ENCODE peak calls at places on chromosomes 12 and 14, in ten cellular contexts. E is suprapubic skin, J is breast epithelium, U is prostate gland, N is stomach, W is body of pancreas, L is thyroid gland, Z is IMR-90, T is heart left ventricle, F is A549. V is an unnamed sample.

GRCh38 chr14:100770046-100770445 is 43.4 kb downstream of the DLK1 start:
- DNase-seq in E (no peak), J (no peak), U (no peak), N (no peak), W (no peak), L (no peak), Z (no peak), T (no peak), F (no peak), V (no peak)

GRCh38 chr12:57621497-57622292 is 10.5 kb downstream of the ARHGEF25 start:
- DNase-seq in E (no peak), J (no peak), U (peak; percentile 41), N (peak; percentile 62), W (peak; percentile 67), L (peak; percentile 59), Z (peak; percentile 11), T (no peak), F (peak; percentile 88), V (peak; percentile 61)

GRCh38 chr12:68611094-68611818 is 557 bp downstream of the RAP1B start:
- DNase-seq in E (peak; percentile 88), J (no peak), U (peak; percentile 58), N (peak; percentile 68), W (peak; percentile 61), L (peak; percentile 67), Z (peak; percentile 60), T (peak; percentile 78), F (peak; percentile 18), V (peak; percentile 65)

GRCh38 chr14:60643443-60644402 is 5.6 kb downstream of the SIX1 start:
- DNase-seq in E (no peak), J (no peak), U (peak; percentile 29), N (no peak), W (no peak), L (no peak), Z (peak; percentile 24), T (no peak), F (no peak), V (no peak)

GRCh38 chr12:81627336-81628189 is 131.6 kb downstream of the PPFIA2 start:
- DNase-seq in E (no peak), J (no peak), U (peak; percentile 11), N (no peak), W (no peak), L (no peak), Z (peak; percentile 36), T (no peak), F (peak; percentile 13), V (no peak)

GRCh38 chr12:126033746-126034145 is 968.5 kb downstream of the AACS start:
- DNase-seq in E (no peak), J (no peak), U (no peak), N (no peak), W (no peak), L (no peak), Z (no peak), T (no peak), F (no peak), V (no peak)

GRCh38 chr12:53495903-53496751 is 3.1 kb downstream of the MAP3K12 start:
- DNase-seq in E (peak; percentile 88), J (no peak), U (no peak), N (no peak), W (peak; percentile 43), L (peak; percentile 69), Z (peak; percentile 85), T (peak; percentile 58), F (peak; percentile 36), V (peak; percentile 75)

GRCh38 chr14:105440992-105441391 is 21.4 kb downstream of the MTA1 start:
- DNase-seq in E (no peak), J (no peak), U (no peak), N (no peak), W (no peak), L (no peak), Z (no peak), T (no peak), F (no peak), V (no peak)

GRCh38 chr12:105335856-105336255 is 5.4 kb downstream of the C12orf75 start:
- DNase-seq in E (no peak), J (no peak), U (no peak), N (no peak), W (no peak), L (no peak), Z (no peak), T (no peak), F (no peak), V (no peak)

GRCh38 chr12:105332925-105333324 is 2.4 kb downstream of the C12orf75 start:
- DNase-seq in E (no peak), J (no peak), U (no peak), N (no peak), W (no peak), L (no peak), Z (no peak), T (no peak), F (no peak), V (no peak)

GRCh38 chr12:105334001-105334400 is 3.5 kb downstream of the C12orf75 start:
- DNase-seq in E (no peak), J (no peak), U (no peak), N (no peak), W (no peak), L (no peak), Z (peak; percentile 88), T (no peak), F (no peak), V (no peak)

GRCh38 chr12:105336411-105336810 is 5.9 kb downstream of the C12orf75 start:
- DNase-seq in E (no peak), J (no peak), U (no peak), N (no peak), W (no peak), L (no peak), Z (peak; percentile 26), T (no peak), F (no peak), V (no peak)

DNA sequence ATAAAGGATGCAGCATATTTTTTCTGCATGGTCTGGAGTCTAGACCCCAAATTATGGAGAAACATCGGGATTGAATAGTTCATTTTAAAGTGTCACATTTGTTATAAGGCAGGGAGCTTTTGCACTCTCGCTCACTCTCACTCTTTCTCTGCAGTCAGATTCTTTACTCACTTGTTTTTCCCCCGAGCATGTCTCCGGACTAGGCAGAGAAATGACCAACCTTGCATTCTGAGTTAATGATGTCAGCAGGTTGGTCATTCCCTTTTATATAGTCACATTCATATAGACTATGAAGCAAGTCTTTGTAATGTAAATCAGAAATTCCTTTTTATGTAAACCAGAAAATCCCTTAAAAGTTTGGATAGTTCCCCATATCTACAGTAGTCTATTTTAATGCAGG is 4.1 kb downstream of the C12orf75 start:
- DNase-seq in E (no peak), J (no peak), U (no peak), N (no peak), W (no peak), L (no peak), Z (peak; percentile 92), T (no peak), F (no peak), V (no peak)
- H3K4me1 ChIP-seq in E (peaks cover 26% of the 10 kb centered on the region), J (no peaks in the 10 kb centered on the region), U (no peaks in the 10 kb centered on the region), N (peaks cover 39% of the 10 kb centered on the region), W (peaks cover 21% of the 10 kb centered on the region), L (peaks cover 4% of the 10 kb centered on the region), Z (peaks cover 28% of the 10 kb centered on the region), T (no peaks in the 10 kb centered on the region), F (peaks cover 54% of the 10 kb centered on the region), V (no peaks in the 10 kb centered on the region)

GRCh38 chr12:49131973-49132461 is 822 bp upstream of the TUBA1B start:
- DNase-seq in E (no peak), J (no peak), U (peak; percentile 14), N (no peak), W (no peak), L (no peak), Z (peak; percentile 50), T (no peak), F (peak; percentile 41), V (no peak)

GRCh38 chr12:49133014-49133413 is 1.8 kb upstream of the TUBA1B start:
- DNase-seq in E (no peak), J (no peak), U (no peak), N (no peak), W (no peak), L (no peak), Z (no peak), T (no peak), F (no peak), V (no peak)

GRCh38 chr12:49131051-49131972 is at the start of gene TUBA1B:
- DNase-seq in E (peak; percentile 94), J (peak; percentile 91), U (peak; percentile 90), N (peak; percentile 93), W (peak; percentile 92), L (peak; percentile 89), Z (peak; percentile 82), T (peak; percentile 93), F (peak; percentile 76), V (peak; percentile 91)

GRCh38 chr12:49129332-49130150 is 1.7 kb downstream of the TUBA1B start:
- DNase-seq in E (no peak), J (no peak), U (no peak), N (no peak), W (peak; percentile 17), L (no peak), Z (no peak), T (no peak), F (no peak), V (no peak)

GRCh38 chr12:49130151-49131050 is 794 bp downstream of the TUBA1B start:
- DNase-seq in E (peak; percentile 94), J (peak; percentile 89), U (peak; percentile 92), N (peak; percentile 95), W (peak; percentile 95), L (peak; percentile 95), Z (peak; percentile 93), T (peak; percentile 94), F (peak; percentile 84), V (peak; percentile 94)
- TF ChIP-seq POLR2A in E (no peak), J (no peak), U (peak; percentile 66), N (no peak), W (no peak), L (no peak), Z (peak; percentile 81), T (no peak), F (peak; percentile 44), V (peak; percentile 79)

GRCh38 chr12:64688715-64689114 is 70.5 kb downstream of the GNS start:
- DNase-seq in E (no peak), J (no peak), U (no peak), N (no peak), W (no peak), L (no peak), Z (no peak), T (no peak), F (no peak), V (no peak)

GRCh38 chr12:64694130-64695078 is 64.8 kb downstream of the GNS start:
- DNase-seq in E (no peak), J (no peak), U (no peak), N (no peak), W (no peak), L (no peak), Z (no peak), T (no peak), F (no peak), V (no peak)

GRCh38 chr12:64695550-64695949 is 63.7 kb downstream of the GNS start:
- DNase-seq in E (no peak), J (no peak), U (no peak), N (no peak), W (no peak), L (no peak), Z (no peak), T (no peak), F (no peak), V (no peak)

GRCh38 chr12:64691227-64691792 is 67.9 kb downstream of the GNS start:
- DNase-seq in E (no peak), J (no peak), U (no peak), N (no peak), W (no peak), L (no peak), Z (no peak), T (no peak), F (no peak), V (no peak)

GRCh38 chr12:64691793-64692583 is 67.2 kb downstream of the GNS start:
- DNase-seq in E (no peak), J (no peak), U (no peak), N (no peak), W (no peak), L (no peak), Z (peak; percentile 26), T (no peak), F (no peak), V (no peak)
- H3K27ac ChIP-seq in E (no peak overlapping the region), J (no peak overlapping the region), U (no peak overlapping the region), N (no peak overlapping the region), W (no peak overlapping the region), L (no peak overlapping the region), Z (no peak overlapping the region), T (no peak overlapping the region), F (no peak overlapping the region), V (no peak overlapping the region)

GRCh38 chr12:131008461-131009270 is 55.0 kb downstream of the ADGRD1 start:
- DNase-seq in E (no peak), J (no peak), U (no peak), N (no peak), W (no peak), L (no peak), Z (no peak), T (no peak), F (no peak), V (no peak)

GRCh38 chr12:131007031-131007793 is 53.5 kb downstream of the ADGRD1 start:
- DNase-seq in E (no peak), J (no peak), U (peak; percentile 21), N (peak; percentile 41), W (no peak), L (no peak), Z (no peak), T (peak; percentile 59), F (no peak), V (peak; percentile 41)

GRCh38 chr12:131006036-131006735 is 52.5 kb downstream of the ADGRD1 start:
- DNase-seq in E (no peak), J (no peak), U (no peak), N (no peak), W (no peak), L (no peak), Z (no peak), T (no peak), F (no peak), V (no peak)

GRCh38 chr12:131009595-131010270 is 56.0 kb downstream of the ADGRD1 start:
- DNase-seq in E (no peak), J (no peak), U (no peak), N (no peak), W (no peak), L (no peak), Z (no peak), T (no peak), F (no peak), V (no peak)

DNA sequence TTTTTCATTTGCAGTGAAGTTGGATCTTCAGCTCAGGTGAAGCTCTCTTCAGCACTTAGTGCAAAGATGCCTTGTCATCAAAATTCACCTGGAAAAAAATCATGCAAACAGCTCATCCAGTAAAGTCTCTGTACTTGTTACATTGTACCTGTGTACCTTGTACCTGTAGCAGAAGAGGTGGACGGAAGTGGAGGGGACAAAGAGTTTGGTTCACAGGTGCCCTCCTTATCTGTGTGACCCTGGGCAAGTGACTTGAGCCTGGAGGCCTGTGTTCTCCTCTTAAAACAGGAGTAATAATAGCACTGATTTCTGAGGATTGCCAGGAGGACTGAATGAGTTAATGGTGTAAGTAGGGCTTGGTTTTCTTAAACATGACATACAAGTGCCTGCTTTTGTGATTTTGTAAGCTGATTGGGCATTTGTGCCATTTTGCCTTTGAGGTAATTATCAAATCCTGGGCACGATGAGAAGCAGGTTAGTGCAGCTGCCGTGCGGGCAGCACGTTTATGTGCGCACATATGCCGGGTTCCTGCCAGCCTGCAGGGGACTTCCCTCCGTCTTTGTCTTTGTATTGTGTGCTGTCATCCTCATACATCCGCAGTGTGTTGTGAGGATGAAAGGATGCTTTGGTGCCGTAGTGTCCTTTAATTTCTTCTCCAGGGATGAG is 54.2 kb downstream of the ADGRD1 start:
- DNase-seq in E (no peak), J (no peak), U (no peak), N (no peak), W (no peak), L (no peak), Z (no peak), T (no peak), F (no peak), V (no peak)
- H3K4me1 ChIP-seq in E (peaks cover 15% of the 10 kb centered on the region), J (no peaks in the 10 kb centered on the region), U (peaks cover 5% of the 10 kb centered on the region), N (peaks cover 14% of the 10 kb centered on the region), W (no peaks in the 10 kb centered on the region), L (no peaks in the 10 kb centered on the region), Z (no peaks in the 10 kb centered on the region), T (peaks cover 14% of the 10 kb centered on the region), F (no peaks in the 10 kb centered on the region), V (peaks cover 3% of the 10 kb centered on the region)